ENCODE peak calls at places on chromosomes 16 and 17, in four cellular contexts. G is H9, X is A549, S is AG04450. W is an unnamed sample.

GRCh38 chr17:46841561-46842379 is 9.6 kb upstream of the WNT9B start:
- DNase-seq in X (peak), G (peak), S (no peak), W (no peak)

GRCh38 chr16:15972046-15972868 is 22.8 kb downstream of the ABCC1 start:
- DNase-seq in S (no peak), X (no peak), G (no peak), W (no peak)

GRCh38 chr16:66660422-66661209 is 35.9 kb downstream of the CMTM4 start:
- DNase-seq in X (peak), G (no peak), S (peak), W (peak)

GRCh38 chr17:40646791-40647548 is 648 bp downstream of the SMARCE1 start:
- DNase-seq in G (no peak), X (peak), S (no peak), W (no peak)

GRCh38 chr17:15398736-15399331 is 57.4 kb upstream of the TEKT3 start:
- DNase-seq in X (no peak), G (peak), S (no peak), W (no peak)

GRCh38 chr17:1505586-1505985 is 10.8 kb downstream of the INPP5K start:
- DNase-seq in X (no peak), S (no peak), G (no peak), W (no peak)

GRCh38 chr17:17236295-17237025 is 508 bp downstream of the FLCN start:
- DNase-seq in X (peak), S (no peak), G (no peak), W (no peak)

GRCh38 chr16:65663774-65664173 is 541.9 kb upstream of the CDH11 start:
- DNase-seq in G (no peak), S (no peak), X (no peak), W (no peak)

GRCh38 chr17:78375401-78376079 is 2.9 kb upstream of the PGS1 start:
- DNase-seq in G (no peak), X (no peak), S (peak), W (peak)

GRCh38 chr16:26983426-26983825 is 83.3 kb upstream of the C16orf82 start:
- DNase-seq in G (no peak), S (no peak), X (no peak), W (no peak)

GRCh38 chr16:10896165-10896564 is 19.2 kb downstream of the CIITA start:
- DNase-seq in X (no peak), S (no peak), G (no peak), W (no peak)
- H3K27ac ChIP-seq in X (no peak), S (no peak), G (no peak), W (no peak)

GRCh38 chr17:48725005-48725293 is 2.0 kb downstream of the PRAC2 start:
- DNase-seq in G (no peak), S (no peak), X (no peak), W (no peak)
- TF ChIP-seq CTCF in G (no peak), S (no peak), X (no peak), W (no peak)

DNA sequence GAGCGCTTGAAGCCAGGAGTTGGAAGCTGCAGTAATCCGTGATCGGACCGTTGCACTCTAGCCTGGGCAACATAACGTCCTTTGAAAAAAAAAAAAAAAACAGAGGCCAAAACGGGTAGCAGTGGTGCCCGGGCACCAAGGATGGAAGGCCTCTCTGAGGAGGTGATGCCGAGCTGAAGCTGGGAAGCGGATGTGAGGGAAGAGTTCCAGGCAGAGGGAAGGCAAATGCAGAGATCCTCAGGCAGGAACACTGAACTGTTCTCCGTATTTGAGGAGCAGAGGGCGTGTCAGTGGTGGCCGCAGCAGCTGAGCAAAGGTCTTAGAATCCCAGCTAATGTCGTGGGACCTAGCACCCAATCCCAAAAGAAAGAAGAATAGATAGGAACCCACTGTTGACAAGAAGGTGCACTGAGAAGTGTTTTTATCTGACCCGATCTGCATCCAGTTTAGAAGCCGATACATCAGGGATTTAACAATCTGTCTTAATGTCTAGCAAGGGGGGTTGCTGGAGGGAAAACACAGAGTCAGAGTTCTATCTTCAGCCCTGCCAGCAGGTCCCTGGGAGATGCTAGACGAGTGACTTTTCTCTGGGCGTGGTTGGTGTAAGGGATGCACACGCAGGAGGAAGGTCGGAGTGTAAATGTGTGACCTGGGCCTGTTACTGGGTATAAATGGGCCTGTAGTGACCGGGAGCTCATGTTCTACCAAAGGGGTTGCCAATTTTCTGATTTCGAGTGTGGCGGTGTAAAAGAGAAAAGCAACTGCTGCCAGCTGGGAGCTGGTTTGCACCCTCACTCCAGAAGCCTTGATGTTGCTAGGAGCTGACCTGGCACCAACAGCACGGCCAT is 873 bp upstream of the KCTD13 start:
- DNase-seq in S (no peak), G (no peak), X (peak), W (no peak)
- H3K27ac ChIP-seq in S (peak), G (no peak), X (peak), W (peak)

GRCh38 chr17:33370384-33370783 is 77.3 kb upstream of the ASIC2 start:
- DNase-seq in S (no peak), X (no peak), G (peak), W (no peak)

GRCh38 chr17:33369876-33370275 is 76.8 kb upstream of the ASIC2 start:
- DNase-seq in S (no peak), X (no peak), G (no peak), W (no peak)

GRCh38 chr17:33373209-33373608 is 80.1 kb upstream of the ASIC2 start:
- DNase-seq in X (no peak), G (no peak), S (no peak), W (no peak)

GRCh38 chr17:33369149-33369548 is 76.1 kb upstream of the ASIC2 start:
- DNase-seq in X (no peak), S (no peak), G (no peak), W (no peak)

GRCh38 chr17:33371377-33371776 is 78.3 kb upstream of the ASIC2 start:
- DNase-seq in S (no peak), X (no peak), G (no peak), W (no peak)
- TF ChIP-seq CTCF in S (no peak), X (no peak), G (no peak), W (no peak)

DNA sequence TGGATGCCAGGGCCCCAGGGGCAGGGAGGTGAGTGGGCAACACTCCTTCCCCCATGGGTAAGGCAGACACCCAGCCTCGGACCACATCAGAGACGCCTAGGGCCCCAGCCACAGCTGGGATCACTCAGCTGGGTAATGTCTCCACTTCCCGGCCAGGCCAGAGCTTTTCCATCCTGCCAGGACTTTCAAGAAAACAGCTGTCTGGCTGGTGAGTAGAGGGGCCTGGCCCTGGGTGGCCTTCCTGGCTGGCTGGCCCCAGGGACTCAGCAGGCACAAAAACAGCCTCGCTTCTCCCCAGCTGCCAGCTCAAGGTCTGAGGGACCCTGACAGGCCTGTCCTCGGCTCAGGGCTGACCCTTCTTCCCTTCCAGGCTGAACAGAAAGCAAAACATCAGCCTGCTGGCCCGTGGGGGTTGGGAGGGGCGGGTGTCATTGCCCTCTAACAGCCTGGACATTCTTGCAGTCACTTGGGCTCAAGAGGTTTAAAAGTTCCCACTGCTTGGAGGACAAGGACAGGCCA is 45.3 kb upstream of the JPH3 start:
- DNase-seq in G (no peak), X (no peak), S (no peak), W (no peak)
- H3K27ac ChIP-seq in G (no peak), X (no peak), S (peak), W (peak)

W was measured in ascending aorta.